ENCODE peak calls at places on chromosomes 16 and 17, in seven cellular contexts. C is IMR-90, V is mesendoderm, Q is H9, J is mesenchymal stem cell, G is neuronal stem cell, T is trophoblast cell. R is an unnamed sample.

GRCh38 chr17:82365586-82366295 is 5.8 kb upstream of the UTS2R start:
- DNase-seq in Q (no peak), V (no peak), T (no peak), G (no peak), C (no peak), J (no peak), R (no peak)

GRCh38 chr17:8698142-8699050 is 46.2 kb downstream of the CCDC42 start:
- DNase-seq in C (peak), G (no peak), J (peak), V (peak), T (peak), Q (no peak), R (no peak)

GRCh38 chr16:57865746-57866528 is 63.6 kb upstream of the KIFC3 start:
- DNase-seq in T (no peak), Q (no peak), J (no peak), V (no peak), C (no peak), G (no peak), R (no peak)

GRCh38 chr16:67445913-67446907 is 15.3 kb downstream of the HSD11B2 start:
- DNase-seq in T (no peak), Q (no peak), J (no peak), G (no peak), V (no peak), C (no peak), R (no peak)

GRCh38 chr16:31072540-31073072 is 1.4 kb downstream of the ZNF668 start:
- DNase-seq in C (peak), J (peak), Q (no peak), V (peak), G (peak), T (no peak), R (no peak)

GRCh38 chr17:72381597-72382397 is 261.0 kb downstream of the SOX9 start:
- DNase-seq in J (no peak), V (peak), Q (peak), T (no peak), C (no peak), G (no peak), R (peak)

GRCh38 chr17:33373209-33373608 is 80.1 kb upstream of the ASIC2 start:
- DNase-seq in V (no peak), G (no peak), Q (no peak), T (no peak), C (no peak), J (no peak), R (no peak)

GRCh38 chr17:28552201-28552999 is at the start of gene UNC119:
- DNase-seq in V (peak), T (peak), Q (peak), C (peak), G (peak), J (peak), R (peak)

GRCh38 chr16:48892884-48893283 is 282.9 kb upstream of the N4BP1 start:
- DNase-seq in C (no peak), J (no peak), G (no peak), Q (no peak), V (no peak), T (no peak), R (no peak)

GRCh38 chr16:15993946-15994665 is 44.7 kb downstream of the ABCC1 start:
- DNase-seq in J (no peak), V (no peak), Q (no peak), T (no peak), C (peak), G (no peak), R (no peak)

GRCh38 chr16:89332248-89333245 is 115.0 kb downstream of the ZNF778 start:
- DNase-seq in V (no peak), G (no peak), Q (no peak), C (no peak), T (no peak), J (no peak), R (no peak)

GRCh38 chr17:55674107-55674506 is 48.6 kb downstream of the TMEM100 start:
- DNase-seq in Q (no peak), J (peak), C (no peak), G (no peak), T (no peak), V (peak), R (no peak)

GRCh38 chr17:10055251-10055975 is 143.0 kb downstream of the GAS7 start:
- DNase-seq in V (no peak), G (no peak), Q (no peak), T (no peak), C (no peak), J (no peak), R (no peak)

GRCh38 chr17:83146347-83146746 is 66.9 kb downstream of the METRNL start:
- DNase-seq in T (no peak), C (no peak), Q (no peak), J (no peak), V (no peak), G (no peak), R (no peak)

GRCh38 chr17:3528604-3529511 is 28.8 kb downstream of the TRPV3 start:
- DNase-seq in J (peak), G (no peak), Q (peak), C (no peak), V (peak), T (peak), R (no peak)

GRCh38 chr16:23679274-23679985 is 741 bp downstream of the PLK1 start:
- DNase-seq in J (peak), V (peak), Q (peak), C (peak), T (no peak), G (peak), R (no peak)

GRCh38 chr17:82300707-82301270 is 16.6 kb downstream of the CD7 start:
- DNase-seq in V (peak), G (no peak), T (peak), J (peak), C (peak), Q (peak), R (peak)

GRCh38 chr16:1152123-1152638 is 725 bp upstream of the CACNA1H start:
- DNase-seq in J (no peak), T (no peak), G (peak), Q (peak), C (no peak), V (peak), R (no peak)

GRCh38 chr16:17270683-17271109 is 200.1 kb downstream of the XYLT1 start:
- DNase-seq in V (no peak), C (no peak), T (no peak), Q (no peak), J (no peak), G (no peak), R (no peak)

GRCh38 chr16:30621765-30622164 is 11.6 kb upstream of the ZNF689 start:
- DNase-seq in T (no peak), Q (no peak), J (no peak), G (no peak), V (no peak), C (peak), R (no peak)

GRCh38 chr17:79951361-79952264 is 84.1 kb downstream of the TBC1D16 start:
- DNase-seq in T (peak), C (peak), V (peak), G (no peak), Q (peak), J (peak), R (no peak)

GRCh38 chr16:23847938-23848337 is 12.2 kb downstream of the PRKCB start:
- DNase-seq in J (no peak), T (no peak), C (no peak), G (no peak), Q (no peak), V (no peak), R (no peak)

GRCh38 chr17:4856937-4857314 is 23.8 kb downstream of the MINK1 start:
- DNase-seq in C (no peak), V (no peak), T (no peak), G (no peak), Q (no peak), J (no peak), R (no peak)
- H3K18ac ChIP-seq in C (no peak), V (no peak), T (peak), G (no peak), Q (no peak), J (no peak), R (peak)

GRCh38 chr17:35918665-35919064 is 11.9 kb downstream of the RDM1 start:
- DNase-seq in T (no peak), C (no peak), V (no peak), Q (no peak), G (no peak), J (no peak), R (no peak)
- H3K18ac ChIP-seq in T (no peak), C (no peak), V (no peak), Q (no peak), G (no peak), J (no peak), R (no peak)

GRCh38 chr16:69744363-69745231 is 10.1 kb downstream of the NOB1 start:
- DNase-seq in J (no peak), C (no peak), Q (no peak), T (no peak), G (no peak), V (no peak), R (no peak)

GRCh38 chr16:69748694-69749345 is 5.9 kb downstream of the NOB1 start:
- DNase-seq in V (no peak), T (no peak), Q (no peak), J (no peak), C (no peak), G (no peak), R (no peak)

GRCh38 chr16:69747115-69747514 is 7.6 kb downstream of the NOB1 start:
- DNase-seq in T (peak), C (no peak), G (no peak), Q (no peak), J (no peak), V (peak), R (no peak)

GRCh38 chr16:69745232-69745612 is 9.5 kb downstream of the NOB1 start:
- DNase-seq in J (no peak), G (no peak), T (no peak), V (no peak), Q (no peak), C (no peak), R (no peak)

GRCh38 chr16:69745959-69746358 is 8.8 kb downstream of the NOB1 start:
- DNase-seq in G (no peak), J (no peak), C (no peak), T (no peak), V (no peak), Q (no peak), R (no peak)
- H3K18ac ChIP-seq in G (no peak), J (no peak), C (no peak), T (no peak), V (no peak), Q (no peak), R (no peak)

GRCh38 chr16:56855936-56856335 is 9.1 kb upstream of the SLC12A3 start:
- DNase-seq in J (no peak), T (no peak), V (no peak), G (no peak), Q (no peak), C (no peak), R (no peak)

GRCh38 chr16:56855201-56855600 is 9.8 kb upstream of the SLC12A3 start:
- DNase-seq in G (no peak), C (no peak), V (no peak), T (no peak), Q (no peak), J (no peak), R (no peak)

GRCh38 chr16:56858375-56858774 is 6.6 kb upstream of the SLC12A3 start:
- DNase-seq in G (no peak), J (no peak), C (no peak), V (no peak), T (no peak), Q (no peak), R (no peak)

GRCh38 chr16:56859636-56860035 is 5.4 kb upstream of the SLC12A3 start:
- DNase-seq in T (no peak), V (no peak), Q (no peak), C (no peak), G (no peak), J (no peak), R (no peak)

DNA sequence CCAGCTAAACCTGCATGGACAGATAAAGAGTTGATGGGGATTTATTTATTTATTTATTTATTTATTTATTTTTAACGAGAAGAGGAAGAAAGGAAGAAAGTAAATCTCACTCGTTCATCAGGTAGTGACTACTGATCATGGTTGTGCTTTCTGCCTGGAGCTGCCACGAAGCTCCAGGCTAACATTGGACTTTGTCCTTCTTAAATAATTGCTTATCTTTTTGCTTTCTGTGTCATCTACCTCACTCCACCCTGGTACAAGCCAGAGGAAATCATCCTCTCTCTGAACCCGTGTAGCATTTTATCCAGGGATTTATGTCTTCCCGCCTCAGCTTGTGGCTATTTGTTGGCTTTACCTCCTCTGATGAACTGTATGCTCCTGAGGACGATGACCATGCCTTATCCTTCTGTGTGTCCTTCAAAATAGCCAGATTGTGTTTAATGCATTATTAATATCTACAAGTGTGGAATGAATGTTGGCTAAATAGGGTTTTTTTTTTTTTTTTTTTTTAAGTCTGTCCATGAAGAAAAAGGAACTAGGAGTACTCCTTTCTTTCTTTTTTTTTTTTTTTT is 8.0 kb upstream of the SLC12A3 start:
- DNase-seq in J (no peak), V (no peak), T (no peak), C (no peak), Q (no peak), G (no peak), R (no peak)
- H3K18ac ChIP-seq in J (no peak), V (no peak), T (no peak), C (no peak), Q (no peak), G (no peak), R (no peak)

GRCh38 chr17:19318611-19319010 is 43.9 kb downstream of the B9D1 start:
- DNase-seq in V (no peak), Q (no peak), T (no peak), C (no peak), G (no peak), J (no peak), R (no peak)

GRCh38 chr17:19313746-19314651 is 48.5 kb downstream of the B9D1 start:
- DNase-seq in C (no peak), T (no peak), V (no peak), J (no peak), Q (no peak), G (no peak), R (no peak)

GRCh38 chr17:19317359-19318095 is 45.0 kb downstream of the B9D1 start:
- DNase-seq in C (peak), G (peak), T (peak), Q (peak), V (peak), J (peak), R (peak)

GRCh38 chr17:19315104-19315503 is 47.4 kb downstream of the B9D1 start:
- DNase-seq in T (no peak), Q (no peak), J (no peak), G (no peak), V (no peak), C (no peak), R (no peak)

DNA sequence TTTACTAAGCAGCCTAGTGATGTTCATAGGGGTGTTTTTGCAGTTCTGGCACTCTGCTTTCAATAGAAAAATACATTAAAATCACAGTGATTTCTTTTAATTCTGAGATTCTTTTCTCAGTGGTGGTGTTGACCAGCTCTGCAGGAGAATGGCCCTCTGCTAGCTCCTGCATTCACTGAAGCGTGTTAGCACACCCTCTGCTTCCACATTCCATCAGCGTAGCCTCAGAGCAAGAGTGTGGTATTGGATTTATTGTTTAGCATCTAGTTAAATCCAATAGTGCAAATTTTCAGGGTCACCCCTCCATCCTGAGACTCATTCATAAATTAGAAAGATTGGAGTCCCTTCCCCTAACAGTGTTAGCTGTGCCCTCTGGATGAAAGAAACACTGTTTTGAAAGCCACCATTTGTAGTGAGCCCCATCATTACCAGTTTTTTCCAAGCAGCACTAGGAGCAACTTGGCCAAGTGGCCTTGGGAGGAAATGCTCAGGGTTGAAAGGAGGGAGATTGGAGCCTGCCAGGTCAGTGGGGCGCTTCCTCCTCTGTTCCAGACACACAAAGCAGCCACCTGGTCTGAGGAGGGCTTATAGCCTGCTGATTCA is 45.7 kb downstream of the B9D1 start:
- DNase-seq in C (no peak), J (no peak), G (no peak), T (no peak), V (no peak), Q (no peak), R (no peak)
- H3K18ac ChIP-seq in C (no peak), J (no peak), G (no peak), T (no peak), V (no peak), Q (no peak), R (no peak)

GRCh38 chr16:55329791-55330190 is 5.8 kb downstream of the IRX6 start:
- DNase-seq in Q (no peak), C (no peak), G (no peak), J (no peak), V (peak), T (no peak), R (no peak)
- H3K18ac ChIP-seq in Q (no peak), C (no peak), G (no peak), J (no peak), V (no peak), T (no peak), R (no peak)

DNA sequence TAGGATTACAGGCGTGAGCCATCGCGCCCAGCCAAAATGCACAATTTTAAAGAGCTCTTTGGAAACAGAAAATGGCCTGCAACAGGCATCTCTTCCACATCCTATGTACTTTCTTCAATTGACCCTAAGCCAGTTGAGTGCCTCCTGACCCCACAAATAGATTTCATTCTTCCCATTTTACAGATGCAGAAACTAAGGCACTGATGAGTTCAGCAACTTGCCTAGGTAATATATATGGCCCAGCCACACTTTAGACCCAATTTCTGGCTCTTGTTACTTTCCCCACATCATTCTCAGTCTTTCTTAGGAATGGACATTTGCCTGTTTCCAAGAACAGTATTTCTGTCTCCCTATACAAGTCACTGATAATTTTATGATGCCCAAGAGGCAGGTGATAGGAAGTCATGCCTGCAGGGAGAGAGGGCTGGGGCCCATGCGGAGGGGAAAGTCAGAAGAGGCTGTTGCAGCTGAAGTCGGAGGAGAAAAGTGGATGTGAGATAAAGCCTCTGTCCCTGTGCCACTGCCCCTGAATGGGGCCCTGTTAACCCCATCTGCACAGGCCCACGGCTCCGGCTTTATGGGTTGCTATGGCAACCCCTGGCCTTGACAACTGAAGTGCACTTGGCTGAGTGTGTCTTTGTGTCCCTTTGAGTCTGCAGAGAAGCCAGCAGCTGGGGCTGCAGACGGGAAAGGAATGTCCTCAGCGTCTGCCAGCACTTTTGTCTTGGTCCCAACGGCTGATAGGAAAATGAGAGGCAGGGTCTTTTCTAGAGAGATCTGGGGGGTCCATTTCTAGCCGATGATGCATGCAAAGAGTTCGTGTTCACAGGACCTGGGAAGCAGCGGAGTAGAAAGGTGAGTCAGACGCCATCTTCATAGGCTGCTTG is 45.9 kb downstream of the ABAT start:
- DNase-seq in T (no peak), V (peak), Q (peak), C (no peak), G (peak), J (no peak), R (peak)
- H3K18ac ChIP-seq in T (no peak), V (no peak), Q (no peak), C (no peak), G (no peak), J (no peak), R (no peak)

DNA sequence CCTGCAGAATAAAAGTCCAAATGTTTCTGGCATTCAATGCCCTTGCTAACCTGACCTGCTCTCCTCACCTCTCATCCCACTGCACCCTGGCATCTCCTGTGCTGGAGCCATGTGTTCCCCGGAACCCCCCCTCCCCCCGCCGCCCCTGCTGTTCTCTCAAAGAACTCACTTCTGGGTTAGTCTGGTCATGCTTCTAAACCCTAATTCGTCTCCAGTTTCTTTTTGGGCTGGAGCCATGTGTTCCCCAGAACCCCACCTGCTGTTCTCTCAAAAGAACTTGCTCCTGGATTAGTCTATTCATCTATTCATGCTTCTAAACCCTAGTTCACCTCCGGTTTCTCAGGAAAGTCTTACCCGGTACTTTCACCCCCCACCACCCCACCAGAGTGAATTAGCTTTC is 808 bp upstream of the ALOX15 start:
- DNase-seq in T (no peak), G (peak), Q (no peak), C (no peak), V (no peak), J (no peak), R (no peak)
- H3K18ac ChIP-seq in T (no peak), G (no peak), Q (no peak), C (no peak), V (no peak), J (no peak), R (no peak)

GRCh38 chr16:2915196-2915929 is 3.6 kb downstream of the FLYWCH1 start:
- DNase-seq in C (no peak), Q (no peak), G (no peak), V (no peak), T (no peak), J (no peak), R (no peak)
- H3K18ac ChIP-seq in C (peak), Q (no peak), G (no peak), V (no peak), T (no peak), J (no peak), R (no peak)

R was measured in H1.